ENCODE peak calls at places on chromosome 3, in five cellular contexts. One of them, this sample, is unnamed.
A peak's percentile ranks its signal among the peaks of the same experiment; 100 is the strongest.

GRCh38 chr3:141998674-141999290 is 122.3 kb downstream of the ATP1B3 start:
- DNase-seq in GM19239: no peak
- DNase-seq in IMR-90: peak; percentile 35
- DNase-seq in posterior vena cava: no peak
- DNase-seq in AG09309: no peak
- DNase-seq in this sample: no peak

GRCh38 chr3:190382082-190382481 is 5.9 kb upstream of the CLDN16 start:
- DNase-seq in GM19239: no peak
- DNase-seq in AG09309: peak; percentile 60
- DNase-seq in IMR-90: peak; percentile 69
- DNase-seq in posterior vena cava: no peak
- DNase-seq in this sample: no peak

GRCh38 chr3:107545680-107546120 is 22.9 kb downstream of the BBX start:
- DNase-seq in posterior vena cava: no peak
- DNase-seq in GM19239: no peak
- DNase-seq in IMR-90: peak; percentile 39
- DNase-seq in AG09309: peak; percentile 31
- DNase-seq in this sample: no peak

GRCh38 chr3:64575211-64575844 is 112.5 kb downstream of the ADAMTS9 start:
- DNase-seq in IMR-90: peak; percentile 18
- DNase-seq in posterior vena cava: no peak
- DNase-seq in AG09309: no peak
- DNase-seq in GM19239: no peak
- DNase-seq in this sample: no peak

GRCh38 chr3:139928708-139929505 is 6.1 kb upstream of the CLSTN2 start:
- DNase-seq in GM19239: no peak
- DNase-seq in AG09309: no peak
- DNase-seq in posterior vena cava: no peak
- DNase-seq in IMR-90: no peak
- DNase-seq in this sample: no peak

GRCh38 chr3:126422571-126423091 is 27.9 kb downstream of the CFAP100 start:
- DNase-seq in AG09309: no peak
- DNase-seq in GM19239: no peak
- DNase-seq in posterior vena cava: peak; percentile 71
- DNase-seq in IMR-90: no peak
- DNase-seq in this sample: no peak

GRCh38 chr3:100400424-100400781 is 486 bp downstream of the TOMM70 start:
- DNase-seq in GM19239: no peak
- DNase-seq in posterior vena cava: peak; percentile 79
- DNase-seq in AG09309: no peak
- DNase-seq in IMR-90: peak; percentile 17
- DNase-seq in this sample: peak; percentile 37

GRCh38 chr3:30538787-30539186 is 67.6 kb upstream of the TGFBR2 start:
- DNase-seq in posterior vena cava: no peak
- DNase-seq in GM19239: no peak
- DNase-seq in IMR-90: peak; percentile 94
- DNase-seq in AG09309: peak; percentile 67
- DNase-seq in this sample: no peak

GRCh38 chr3:14222900-14223594 is 44.4 kb downstream of the LSM3 start:
- DNase-seq in GM19239: no peak
- DNase-seq in AG09309: no peak
- DNase-seq in posterior vena cava: no peak
- DNase-seq in IMR-90: no peak
- DNase-seq in this sample: no peak

GRCh38 chr3:69791919-69792399 is 52.7 kb downstream of the MITF start:
- DNase-seq in AG09309: peak; percentile 32
- DNase-seq in IMR-90: peak; percentile 72
- DNase-seq in posterior vena cava: no peak
- DNase-seq in GM19239: no peak
- DNase-seq in this sample: no peak

GRCh38 chr3:139571744-139572143 is 32.2 kb upstream of the RBP1 start:
- DNase-seq in GM19239: no peak
- DNase-seq in AG09309: no peak
- DNase-seq in IMR-90: no peak
- DNase-seq in posterior vena cava: no peak
- DNase-seq in this sample: no peak

GRCh38 chr3:152283492-152284381 is 15.0 kb downstream of the MBNL1 start:
- DNase-seq in GM19239: no peak
- DNase-seq in posterior vena cava: no peak
- DNase-seq in AG09309: no peak
- DNase-seq in IMR-90: no peak
- DNase-seq in this sample: no peak

GRCh38 chr3:66418432-66419052 is 82.3 kb downstream of the LRIG1 start:
- DNase-seq in GM19239: no peak
- DNase-seq in IMR-90: no peak
- DNase-seq in posterior vena cava: no peak
- DNase-seq in AG09309: no peak
- DNase-seq in this sample: peak; percentile 73

GRCh38 chr3:168581718-168582332 is 486.1 kb upstream of the GOLIM4 start:
- DNase-seq in GM19239: no peak
- DNase-seq in AG09309: no peak
- DNase-seq in posterior vena cava: no peak
- DNase-seq in IMR-90: no peak
- DNase-seq in this sample: no peak

GRCh38 chr3:175477651-175478224 is 618.6 kb downstream of the NAALADL2 start:
- DNase-seq in AG09309: no peak
- DNase-seq in posterior vena cava: no peak
- DNase-seq in GM19239: no peak
- DNase-seq in IMR-90: no peak
- DNase-seq in this sample: no peak

GRCh38 chr3:126706631-126707030 is 2.6 kb downstream of the CHCHD6 start:
- DNase-seq in IMR-90: no peak
- DNase-seq in posterior vena cava: no peak
- DNase-seq in GM19239: no peak
- DNase-seq in AG09309: no peak
- DNase-seq in this sample: no peak

GRCh38 chr3:73624363-73625123 is at the start of gene PDZRN3:
- DNase-seq in IMR-90: peak; percentile 82
- DNase-seq in GM19239: no peak
- DNase-seq in posterior vena cava: peak; percentile 92
- DNase-seq in AG09309: no peak
- DNase-seq in this sample: peak; percentile 73

GRCh38 chr3:124860599-124860998 is 26.6 kb downstream of the ITGB5 start:
- DNase-seq in IMR-90: peak; percentile 96
- DNase-seq in posterior vena cava: peak; percentile 85
- DNase-seq in AG09309: peak; percentile 81
- DNase-seq in GM19239: no peak
- DNase-seq in this sample: peak; percentile 59

GRCh38 chr3:71423151-71423906 is 160.2 kb downstream of the FOXP1 start:
- DNase-seq in GM19239: no peak
- DNase-seq in IMR-90: no peak
- DNase-seq in AG09309: no peak
- DNase-seq in posterior vena cava: no peak
- DNase-seq in this sample: no peak

GRCh38 chr3:46882377-46883015 is 5.0 kb downstream of the PTH1R start:
- DNase-seq in GM19239: no peak
- DNase-seq in AG09309: no peak
- DNase-seq in IMR-90: no peak
- DNase-seq in posterior vena cava: no peak
- DNase-seq in this sample: no peak

GRCh38 chr3:81581966-81582599 is 179.4 kb downstream of the GBE1 start:
- DNase-seq in AG09309: no peak
- DNase-seq in GM19239: no peak
- DNase-seq in IMR-90: peak; percentile 47
- DNase-seq in posterior vena cava: no peak
- DNase-seq in this sample: no peak

GRCh38 chr3:101643861-101644613 is 32.9 kb downstream of the ZBTB11 start:
- DNase-seq in posterior vena cava: no peak
- DNase-seq in IMR-90: peak; percentile 84
- DNase-seq in AG09309: peak; percentile 75
- DNase-seq in GM19239: no peak
- DNase-seq in this sample: no peak

GRCh38 chr3:100865442-100865841 is 127.8 kb downstream of the ABI3BP start:
- DNase-seq in GM19239: no peak
- DNase-seq in IMR-90: peak; percentile 10
- DNase-seq in posterior vena cava: no peak
- DNase-seq in AG09309: no peak
- DNase-seq in this sample: no peak

GRCh38 chr3:53134631-53135232 is 4.5 kb upstream of the RFT1 start:
- DNase-seq in GM19239: peak; percentile 68
- DNase-seq in posterior vena cava: peak; percentile 90
- DNase-seq in AG09309: no peak
- DNase-seq in IMR-90: peak; percentile 63
- DNase-seq in this sample: peak; percentile 88

GRCh38 chr3:53837331-53837730 is 8.9 kb downstream of the CHDH start:
- DNase-seq in GM19239: no peak
- DNase-seq in IMR-90: no peak
- DNase-seq in AG09309: no peak
- DNase-seq in posterior vena cava: peak; percentile 68
- DNase-seq in this sample: no peak

GRCh38 chr3:11770477-11771381 is 76.0 kb downstream of the TAMM41 start:
- DNase-seq in GM19239: peak; percentile 85
- DNase-seq in IMR-90: peak; percentile 87
- DNase-seq in AG09309: peak; percentile 52
- DNase-seq in posterior vena cava: peak; percentile 83
- DNase-seq in this sample: peak; percentile 88

GRCh38 chr3:142828703-142829304 is 60.1 kb downstream of the PCOLCE2 start:
- DNase-seq in posterior vena cava: peak; percentile 95
- DNase-seq in IMR-90: peak; percentile 70
- DNase-seq in AG09309: peak; percentile 40
- DNase-seq in GM19239: peak; percentile 48
- DNase-seq in this sample: peak; percentile 87

GRCh38 chr3:123883656-123884257 is 375 bp downstream of the MYLK start:
- DNase-seq in AG09309: no peak
- DNase-seq in posterior vena cava: peak; percentile 81
- DNase-seq in IMR-90: no peak
- DNase-seq in GM19239: no peak
- DNase-seq in this sample: no peak

GRCh38 chr3:29745237-29745870 is 464.5 kb downstream of the RBMS3 start:
- DNase-seq in AG09309: no peak
- DNase-seq in GM19239: no peak
- DNase-seq in IMR-90: no peak
- DNase-seq in posterior vena cava: no peak
- DNase-seq in this sample: no peak